ENCODE peak calls at places on chromosome 20, in six cellular contexts. J is mesendoderm, F is H1, M is mesenchymal stem cell, X is IMR-90, C is neuronal stem cell. T is an unnamed sample.

GRCh38 chr20:5146302-5146653 is 19.5 kb downstream of the CDS2 start:
- DNase-seq in M (no peak), J (no peak), C (no peak), X (no peak), F (no peak), T (no peak)

GRCh38 chr20:43846516-43846905 is 68.1 kb upstream of the TOX2 start:
- DNase-seq in M (peak; percentile 55), J (no peak), F (no peak), C (no peak), X (no peak), T (no peak)

GRCh38 chr20:44030394-44030793 is 115.7 kb downstream of the TOX2 start:
- DNase-seq in J (no peak), C (no peak), X (no peak), F (no peak), M (no peak), T (no peak)

GRCh38 chr20:855466-856360 is 22.2 kb downstream of the FAM110A start:
- DNase-seq in X (no peak), J (no peak), M (no peak), C (no peak), F (no peak), T (no peak)

GRCh38 chr20:43767686-43768474 is 41.1 kb upstream of the GTSF1L start:
- DNase-seq in J (no peak), F (no peak), X (peak; percentile 50), C (no peak), M (no peak), T (no peak)

GRCh38 chr20:40743172-40743775 is 54.2 kb upstream of the MAFB start:
- DNase-seq in X (no peak), C (no peak), M (no peak), J (no peak), F (no peak), T (no peak)

GRCh38 chr20:5073154-5074049 is 46.4 kb downstream of the PCNA start:
- DNase-seq in F (no peak), J (peak; percentile 40), X (peak; percentile 22), M (peak; percentile 22), C (no peak), T (peak; percentile 40)

GRCh38 chr20:56440346-56441007 is 27.9 kb upstream of the RTF2 start:
- DNase-seq in C (no peak), X (no peak), J (no peak), M (peak; percentile 37), F (no peak), T (no peak)

GRCh38 chr20:40195742-40196141 is 493.3 kb downstream of the MAFB start:
- DNase-seq in C (no peak), M (no peak), F (no peak), X (no peak), J (no peak), T (no peak)

GRCh38 chr20:5261763-5262162 is 55.0 kb downstream of the PROKR2 start:
- DNase-seq in X (no peak), F (no peak), M (no peak), C (no peak), J (no peak), T (no peak)

GRCh38 chr20:44496976-44497375 is 21.3 kb downstream of the TTPAL start:
- DNase-seq in C (no peak), M (peak; percentile 73), X (peak; percentile 96), J (no peak), F (peak; percentile 13), T (no peak)

GRCh38 chr20:15951711-15952110 is 621.5 kb downstream of the KIF16B start:
- DNase-seq in J (no peak), C (no peak), M (no peak), F (no peak), X (no peak), T (no peak)

GRCh38 chr20:45911486-45912343 is at the start of gene PLTP:
- DNase-seq in J (peak; percentile 82), X (peak; percentile 57), M (peak; percentile 85), C (peak; percentile 78), F (no peak), T (peak; percentile 80)

GRCh38 chr20:33672426-33673114 is 1.7 kb downstream of the NECAB3 start:
- DNase-seq in F (no peak), M (peak; percentile 51), X (no peak), C (no peak), J (no peak), T (no peak)

GRCh38 chr20:33671573-33672288 is 2.5 kb downstream of the NECAB3 start:
- DNase-seq in X (no peak), M (no peak), J (no peak), C (no peak), F (no peak), T (no peak)

GRCh38 chr20:33673411-33674293 is 576 bp downstream of the NECAB3 start:
- DNase-seq in F (no peak), J (no peak), M (peak; percentile 51), X (peak; percentile 40), C (no peak), T (no peak)

GRCh38 chr20:33674294-33675126 is at the start of gene NECAB3:
- DNase-seq in F (no peak), C (peak; percentile 80), X (peak; percentile 59), J (peak; percentile 78), M (peak; percentile 74), T (peak; percentile 85)

GRCh38 chr20:33673115-33673410 is 1.2 kb downstream of the NECAB3 start:
- DNase-seq in X (no peak), C (no peak), F (no peak), J (no peak), M (no peak), T (no peak)
- H2AK5ac ChIP-seq in X (peak overlapping the region; percentile 98), C (peak overlapping the region; percentile 98), F (peak overlapping the region; percentile 71), J (peak overlapping the region; percentile 90), M (peak overlapping the region; percentile 43), T (no peak overlapping the region)

GRCh38 chr20:51735728-51736600 is 32.2 kb downstream of the ATP9A start:
- DNase-seq in F (no peak), J (no peak), M (no peak), C (no peak), X (no peak), T (no peak)
- H3K27ac ChIP-seq in F (no peak overlapping the region), J (no peak overlapping the region), M (no peak overlapping the region), C (no peak overlapping the region), X (no peak overlapping the region), T (no peak overlapping the region)

GRCh38 chr20:3785240-3786125 is 1.1 kb downstream of the CENPB start:
- DNase-seq in J (no peak), F (no peak), C (no peak), X (no peak), M (peak; percentile 9), T (no peak)
- H2AK5ac ChIP-seq in J (no peak overlapping the region), F (no peak overlapping the region), C (peak overlapping the region; percentile 88), X (peak overlapping the region; percentile 96), M (no peak overlapping the region), T (no peak overlapping the region)

DNA sequence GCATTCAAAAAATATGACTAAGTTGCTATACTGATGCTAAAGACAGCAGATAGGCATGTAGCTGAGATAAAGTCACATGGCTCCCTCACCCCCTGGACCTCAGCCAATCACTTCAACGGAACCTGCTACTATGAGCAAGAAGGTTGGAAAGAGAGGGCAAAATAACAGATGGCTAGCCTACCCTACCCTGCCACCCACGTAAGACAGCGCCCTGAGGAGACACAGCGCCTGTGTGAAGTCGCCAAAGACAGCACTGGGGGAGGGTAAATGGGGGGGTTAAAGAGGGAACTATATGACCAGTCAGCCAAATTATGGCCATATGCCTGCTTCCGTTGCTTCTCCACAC is 163.2 kb downstream of the RALGAPA2 start:
- DNase-seq in F (no peak), X (no peak), M (no peak), C (no peak), J (no peak), T (no peak)
- H3K27ac ChIP-seq in F (no peak overlapping the region), X (no peak overlapping the region), M (no peak overlapping the region), C (no peak overlapping the region), J (no peak overlapping the region), T (no peak overlapping the region)

DNA sequence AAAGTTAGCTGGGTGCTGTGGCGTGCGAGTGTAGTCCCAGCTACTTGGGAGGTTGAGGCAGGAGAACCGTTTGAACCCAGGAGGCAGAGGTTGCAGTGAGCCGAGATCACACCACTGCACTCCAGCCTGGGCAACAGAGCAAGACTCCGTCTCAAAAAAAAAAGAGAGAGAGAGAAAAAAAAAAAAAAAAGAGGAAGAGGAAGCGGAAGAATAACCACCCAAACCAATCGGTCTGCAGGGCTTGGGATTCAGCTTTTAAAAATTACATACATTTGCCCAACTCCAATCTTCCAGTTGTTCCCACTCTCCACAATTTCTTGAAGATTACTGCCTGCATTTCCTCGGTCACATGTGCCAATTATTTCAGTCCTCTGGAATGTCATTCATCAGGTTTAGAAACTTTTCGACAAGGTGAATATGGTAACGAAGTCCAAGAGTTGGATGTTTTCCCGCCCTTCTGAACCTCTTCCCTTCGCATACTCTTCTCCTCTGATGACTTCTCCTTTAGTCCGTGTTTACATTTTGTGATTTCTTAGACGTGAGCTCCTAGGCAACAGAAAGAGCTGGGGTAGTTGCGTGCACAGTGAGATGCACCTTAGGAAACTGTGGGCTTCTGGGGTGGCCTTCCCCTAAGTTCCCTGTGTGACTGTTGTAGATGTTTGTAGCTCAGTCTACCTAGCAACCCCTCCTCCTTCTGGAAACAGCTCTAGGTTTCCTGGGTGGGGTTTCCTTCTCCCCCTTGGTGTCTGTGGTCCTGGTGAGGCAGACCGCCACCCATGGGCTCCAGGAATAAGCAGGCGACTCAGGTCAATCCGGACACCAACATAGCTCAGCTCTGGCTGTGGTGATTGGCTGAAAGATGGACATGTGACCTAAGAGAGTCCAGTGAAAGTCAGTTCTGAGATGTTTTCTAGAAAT is 63.0 kb upstream of the NCOA3 start:
- DNase-seq in X (no peak), C (no peak), J (peak; percentile 68), M (no peak), F (no peak), T (no peak)
- H2AK5ac ChIP-seq in X (peak overlapping the region; percentile 9), C (no peak overlapping the region), J (no peak overlapping the region), M (no peak overlapping the region), F (no peak overlapping the region), T (no peak overlapping the region)

GRCh38 chr20:13028001-13028400 is 19.2 kb downstream of the SPTLC3 start:
- DNase-seq in X (no peak), M (no peak), F (no peak), C (no peak), J (no peak), T (no peak)

GRCh38 chr20:13034115-13034514 is 25.3 kb downstream of the SPTLC3 start:
- DNase-seq in X (no peak), J (no peak), F (no peak), C (no peak), M (no peak), T (no peak)

GRCh38 chr20:13028673-13029072 is 19.9 kb downstream of the SPTLC3 start:
- DNase-seq in F (no peak), M (no peak), X (no peak), C (no peak), J (no peak), T (no peak)

GRCh38 chr20:13031751-13032150 is 23.0 kb downstream of the SPTLC3 start:
- DNase-seq in J (no peak), M (no peak), X (no peak), F (no peak), C (no peak), T (no peak)

GRCh38 chr20:13029687-13030510 is 21.1 kb downstream of the SPTLC3 start:
- DNase-seq in M (peak; percentile 60), J (peak; percentile 94), C (no peak), X (peak; percentile 84), F (peak; percentile 43), T (peak; percentile 33)
- H3K27ac ChIP-seq in M (peak overlapping the region; percentile 98), J (peak overlapping the region; percentile 62), C (no peak overlapping the region), X (no peak overlapping the region), F (no peak overlapping the region), T (no peak overlapping the region)

GRCh38 chr20:23350007-23350854 is at the start of gene NXT1:
- DNase-seq in X (peak; percentile 99), J (peak; percentile 100), F (peak; percentile 90), M (peak; percentile 100), C (peak; percentile 96), T (peak; percentile 98)
- H2AK5ac ChIP-seq in X (peak within 1 kb of the TSS; percentile 89), J (no peak within 1 kb of the TSS), F (no peak within 1 kb of the TSS), M (no peak within 1 kb of the TSS), C (peak within 1 kb of the TSS; percentile 43), T (no peak within 1 kb of the TSS)